ENCODE peak calls at places on chromosomes 5 and 9, in seven cellular contexts. H, D, P, B, Q, F and C are unnamed samples.

GRCh38 chr9:120369608-120370220 is 210.3 kb downstream of the CDK5RAP2 start:
- DNase-seq in B (no peak), P (no peak), F (no peak), H (peak; percentile 15), D (no peak), Q (peak; percentile 42), C (no peak)

GRCh38 chr5:72134226-72134625 is 27.0 kb downstream of the MAP1B start:
- DNase-seq in F (peak; percentile 42), P (no peak), D (no peak), B (no peak), H (no peak), Q (no peak), C (peak; percentile 80)

GRCh38 chr9:76646249-76646648 is 118.0 kb upstream of the PCA3 start:
- DNase-seq in D (no peak), F (no peak), Q (no peak), B (no peak), H (no peak), P (peak; percentile 81), C (no peak)

GRCh38 chr5:127999909-128000308 is 83.7 kb upstream of the SLC12A2 start:
- DNase-seq in P (no peak), F (no peak), D (no peak), B (no peak), H (no peak), Q (no peak), C (no peak)

GRCh38 chr9:136245194-136246150 is at the start of gene QSOX2:
- DNase-seq in P (peak; percentile 75), H (peak; percentile 72), B (peak; percentile 43), F (peak; percentile 81), D (peak; percentile 80), Q (peak; percentile 76), C (peak; percentile 75)

GRCh38 chr9:124411514-124412227 is 3.6 kb downstream of the PSMB7 start:
- DNase-seq in B (no peak), D (no peak), P (no peak), F (no peak), Q (peak; percentile 92), H (peak; percentile 80), C (no peak)

GRCh38 chr5:6248132-6248531 is 130.2 kb downstream of the MED10 start:
- DNase-seq in Q (no peak), P (no peak), F (no peak), D (no peak), B (no peak), H (no peak), C (no peak)

GRCh38 chr5:83925321-83925877 is 204.7 kb upstream of the HAPLN1 start:
- DNase-seq in P (peak; percentile 87), Q (peak; percentile 88), F (no peak), H (peak; percentile 56), B (no peak), D (no peak), C (peak; percentile 32)

GRCh38 chr9:23962101-23962500 is 136.1 kb upstream of the ELAVL2 start:
- DNase-seq in F (no peak), H (no peak), B (no peak), D (peak; percentile 33), Q (no peak), P (peak; percentile 18), C (peak; percentile 47)

GRCh38 chr9:35718726-35719511 is 13.1 kb downstream of the TLN1 start:
- DNase-seq in Q (no peak), P (no peak), F (no peak), H (no peak), B (no peak), D (no peak), C (no peak)

GRCh38 chr5:42301349-42301748 is 121.9 kb upstream of the GHR start:
- DNase-seq in D (no peak), Q (no peak), H (no peak), P (no peak), B (no peak), F (no peak), C (no peak)

GRCh38 chr5:149869266-149869875 is 75.2 kb downstream of the PDE6A start:
- DNase-seq in F (no peak), D (no peak), P (no peak), Q (no peak), H (no peak), B (no peak), C (no peak)

GRCh38 chr5:4906821-4907220 is 233.3 kb upstream of the ADAMTS16 start:
- DNase-seq in H (no peak), D (no peak), P (no peak), Q (no peak), F (no peak), B (no peak), C (no peak)

GRCh38 chr9:107838766-107839165 is 349.2 kb upstream of the KLF4 start:
- DNase-seq in Q (no peak), B (no peak), H (no peak), D (no peak), F (no peak), P (no peak), C (no peak)

GRCh38 chr9:89619019-89619418 is 14.2 kb downstream of the GADD45G start:
- DNase-seq in F (no peak), B (no peak), Q (no peak), P (no peak), H (no peak), D (peak; percentile 77), C (peak; percentile 81)

GRCh38 chr9:119963798-119964372 is 594.6 kb upstream of the BRINP1 start:
- DNase-seq in B (peak; percentile 92), Q (peak; percentile 89), H (peak; percentile 89), P (peak; percentile 73), D (peak; percentile 95), F (peak; percentile 78), C (peak; percentile 99)

GRCh38 chr5:36444582-36444999 is 142.9 kb upstream of the RANBP3L start:
- DNase-seq in Q (no peak), D (no peak), B (no peak), F (no peak), H (no peak), P (peak; percentile 28), C (no peak)

GRCh38 chr5:106637275-106637674 is 1033.5 kb downstream of the EFNA5 start:
- DNase-seq in Q (no peak), D (no peak), P (peak; percentile 4), B (no peak), H (no peak), F (no peak), C (no peak)

GRCh38 chr9:81314525-81314924 is 374.8 kb downstream of the TLE1 start:
- DNase-seq in D (no peak), P (no peak), Q (no peak), F (no peak), B (no peak), H (no peak), C (no peak)

GRCh38 chr5:157772077-157772613 is 28.6 kb downstream of the LSM11 start:
- DNase-seq in B (no peak), F (no peak), Q (no peak), H (no peak), P (no peak), D (no peak), C (no peak)

GRCh38 chr9:104269996-104270963 is 176.2 kb downstream of the SMC2 start:
- DNase-seq in H (no peak), Q (no peak), P (no peak), F (no peak), D (no peak), B (no peak), C (no peak)

DNA sequence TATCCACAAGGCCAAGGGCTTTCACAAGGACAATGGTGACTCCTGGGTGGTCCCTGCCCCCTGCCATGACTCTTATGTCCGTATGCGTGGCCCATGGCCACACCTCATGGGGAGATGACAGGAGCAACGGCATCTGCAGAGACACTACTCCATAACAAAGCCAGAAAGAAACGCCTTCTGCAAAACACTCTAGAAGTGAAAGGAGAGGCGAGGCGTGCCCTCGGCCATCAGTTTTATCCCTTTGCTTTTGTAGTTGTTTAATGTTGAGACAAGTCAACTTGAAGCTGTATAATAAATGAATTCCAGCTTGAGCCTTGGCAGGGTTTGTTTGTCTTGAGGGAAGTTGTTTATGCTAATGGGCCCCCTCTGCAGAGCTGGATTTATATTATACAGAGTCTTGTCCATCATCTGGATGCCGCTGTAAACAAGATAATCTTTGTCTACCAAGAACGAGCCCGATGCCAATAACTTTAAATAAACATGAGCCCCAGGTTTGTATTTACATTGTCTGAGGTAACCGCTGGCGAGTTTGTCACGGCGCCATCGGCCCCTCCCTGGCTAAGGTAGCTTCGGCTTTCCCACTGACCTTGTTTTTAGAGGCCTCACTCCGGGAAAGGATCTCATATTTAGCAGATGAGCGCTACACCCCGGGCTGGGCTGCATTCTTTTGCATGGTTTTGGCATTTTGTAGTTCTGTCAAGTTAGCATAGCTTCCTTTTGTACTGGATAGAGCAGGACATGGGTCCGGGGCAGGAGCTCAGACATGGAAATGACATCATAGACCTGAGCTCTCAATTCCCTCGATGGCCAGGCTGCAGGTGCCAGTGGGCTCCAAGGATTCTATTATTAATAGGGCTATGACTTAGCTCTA is 165.3 kb downstream of the ERCC6L2 start:
- DNase-seq in Q (peak; percentile 24), P (no peak), D (no peak), H (peak; percentile 41), B (peak; percentile 39), F (no peak), C (no peak)
- H3K4me2 ChIP-seq in Q (peak overlapping the region; percentile 73), P (no peak overlapping the region), D (no peak overlapping the region), H (no peak overlapping the region), B (peak overlapping the region; percentile 17), F (no peak overlapping the region), C (no peak overlapping the region)

DNA sequence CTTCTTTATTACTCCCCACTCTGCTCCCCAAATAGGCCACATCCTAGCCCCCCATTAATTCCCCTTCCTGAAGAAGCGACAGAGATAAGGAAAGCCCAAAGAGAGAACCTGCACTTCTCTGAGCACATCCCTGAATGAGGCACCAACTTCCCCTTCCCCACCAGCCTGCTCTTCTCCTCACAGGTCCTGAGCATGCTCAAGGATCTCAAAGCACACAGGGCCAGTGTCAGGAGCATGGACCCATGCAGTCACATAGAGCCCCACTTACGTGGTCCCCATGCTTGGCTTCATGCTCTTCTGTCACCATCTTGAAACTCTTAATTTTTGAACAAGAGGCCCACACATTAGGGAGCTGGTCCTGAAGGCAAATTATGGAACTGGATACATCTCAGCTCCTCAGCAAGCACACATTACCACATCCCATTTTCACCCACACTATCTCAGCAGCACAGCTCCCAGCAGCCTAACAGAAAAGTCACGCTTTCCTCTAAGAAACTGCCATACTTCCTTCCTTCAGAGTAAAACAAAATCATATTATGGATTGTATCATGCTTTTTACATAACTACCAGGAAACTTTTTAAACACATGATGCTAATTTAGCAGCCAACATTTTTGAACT is 99.8 kb downstream of the NFIB start:
- DNase-seq in F (no peak), Q (no peak), H (no peak), B (no peak), P (no peak), D (no peak), C (no peak)
- H2BK5ac ChIP-seq in F (no peak overlapping the region), Q (no peak overlapping the region), H (no peak overlapping the region), B (no peak overlapping the region), P (no peak overlapping the region), D (no peak overlapping the region), C (no peak overlapping the region)

GRCh38 chr5:180823346-180823745 is 20.7 kb upstream of the MGAT1 start:
- DNase-seq in H (no peak), Q (no peak), D (no peak), F (no peak), P (no peak), B (no peak), C (no peak)
- H3K4me1 ChIP-seq in H (peaks cover 14% of the 10 kb centered on the region), Q (peaks cover 15% of the 10 kb centered on the region), D (no peaks in the 10 kb centered on the region), F (peaks cover under 1% of the 10 kb centered on the region), P (no peaks in the 10 kb centered on the region), B (no peaks in the 10 kb centered on the region), C (no peaks in the 10 kb centered on the region)

DNA sequence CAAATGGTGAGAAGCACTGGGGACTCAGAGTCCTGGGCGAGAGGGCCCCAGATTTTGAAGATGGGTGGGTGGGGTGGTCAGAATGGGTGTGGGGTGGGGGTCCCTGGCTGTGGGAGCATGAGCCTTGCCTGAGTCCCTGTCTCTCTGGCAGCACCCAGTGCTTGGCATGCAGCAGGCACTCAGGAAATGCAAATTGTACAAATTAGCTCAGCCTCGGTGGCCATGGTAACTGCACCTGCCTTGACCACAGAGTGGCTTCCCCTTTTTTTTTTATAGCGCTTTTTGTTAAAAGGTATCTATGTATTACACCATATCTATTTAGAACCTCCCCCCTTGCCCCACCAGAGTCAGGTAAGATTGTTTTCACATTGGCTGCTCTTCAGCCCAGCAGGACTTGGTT is 19.2 kb upstream of the PITX1 start:
- DNase-seq in Q (no peak), D (no peak), B (no peak), H (no peak), P (no peak), F (no peak), C (no peak)
- H3K4me2 ChIP-seq in Q (no peak overlapping the region), D (no peak overlapping the region), B (no peak overlapping the region), H (no peak overlapping the region), P (no peak overlapping the region), F (no peak overlapping the region), C (no peak overlapping the region)